ENCODE peak calls at places on chromosomes 16 and 17, in ten cellular contexts. X is activated CD8-positive, alpha-beta memory T cell treated with anti-CD3 and anti-CD28 coated beads for 24 hours; C is GM20000; O is caudate nucleus; R is Right ventricle myocardium superior; K is smooth muscle cell of the brain vasculature; M is KBM-7; E is DMS53; H is activated CD4-positive, alpha-beta T cell treated with anti-CD3 and anti-CD28 coated beads, Interleukin-2, amount 50 U/mL, for 1 hour; U is NCI-H2227 treated with DMSO at 0.1 percent for 48 hours. G is an unnamed sample.

GRCh38 chr16:27993587-27993986 is 69.9 kb downstream of the GSG1L start:
- DNase-seq in X (no peak), C (no peak), O (no peak), R (no peak), K (no peak), M (peak), E (no peak), H (no peak), U (no peak), G (no peak)

GRCh38 chr16:76900285-76901263 is 290.4 kb upstream of the MON1B start:
- DNase-seq in X (no peak), C (no peak), O (no peak), R (no peak), K (no peak), M (no peak), E (no peak), H (no peak), U (no peak), G (no peak)

GRCh38 chr17:48577946-48578615 is at the start of gene HOXB4:
- DNase-seq in X (no peak), C (peak), O (no peak), R (peak), K (no peak), M (peak), E (no peak), H (peak), U (peak), G (peak)

GRCh38 chr17:46266656-46267544 is 28.0 kb upstream of the LRRC37A start:
- DNase-seq in X (peak), C (peak), O (peak), R (peak), K (peak), M (peak), E (peak), H (peak), U (peak), G (peak)

GRCh38 chr16:57235128-57236092 is 9.6 kb upstream of the ARL2BP start:
- DNase-seq in X (no peak), C (no peak), O (no peak), R (no peak), K (peak), M (peak), E (peak), H (no peak), U (no peak), G (peak)

GRCh38 chr17:21263351-21263750 is 10.1 kb upstream of the NATD1 start:
- DNase-seq in X (no peak), C (no peak), O (no peak), R (no peak), K (no peak), M (no peak), E (no peak), H (no peak), U (no peak), G (peak)

GRCh38 chr17:50935201-50936124 is 69.3 kb upstream of the TOB1 start:
- DNase-seq in X (no peak), C (no peak), O (peak), R (peak), K (no peak), M (no peak), E (no peak), H (no peak), U (no peak), G (peak)

GRCh38 chr16:88722784-88723506 is 16.6 kb downstream of the CTU2 start:
- DNase-seq in X (no peak), C (no peak), O (no peak), R (no peak), K (no peak), M (no peak), E (no peak), H (no peak), U (no peak), G (no peak)

GRCh38 chr17:6279659-6280058 is 155.3 kb downstream of the AIPL1 start:
- DNase-seq in X (no peak), C (no peak), O (no peak), R (no peak), K (no peak), M (peak), E (peak), H (no peak), U (no peak), G (no peak)

GRCh38 chr16:54353097-54353496 is 66.5 kb upstream of the IRX3 start:
- DNase-seq in X (no peak), C (no peak), O (no peak), R (no peak), K (no peak), M (no peak), E (no peak), H (no peak), U (no peak), G (no peak)

GRCh38 chr17:41167561-41167960 is 460 bp downstream of the KRTAP4-3 start:
- DNase-seq in X (no peak), C (no peak), O (no peak), R (no peak), K (no peak), M (no peak), E (peak), H (no peak), U (no peak), G (no peak)

GRCh38 chr17:74176546-74177001 is 26.9 kb upstream of the RPL38 start:
- DNase-seq in X (peak), C (peak), O (no peak), R (peak), K (peak), M (peak), E (peak), H (peak), U (peak), G (peak)

GRCh38 chr17:75338335-75338734 is 49.1 kb upstream of the SLC25A19 start:
- DNase-seq in X (no peak), C (no peak), O (no peak), R (no peak), K (no peak), M (peak), E (no peak), H (no peak), U (no peak), G (no peak)

GRCh38 chr16:76607317-76607716 is 330.1 kb downstream of the CNTNAP4 start:
- DNase-seq in X (no peak), C (no peak), O (no peak), R (no peak), K (no peak), M (no peak), E (no peak), H (no peak), U (no peak), G (no peak)

GRCh38 chr17:7083592-7083991 is 3.5 kb upstream of the CLEC10A start:
- DNase-seq in X (no peak), C (no peak), O (no peak), R (no peak), K (no peak), M (no peak), E (no peak), H (no peak), U (no peak), G (peak)

GRCh38 chr17:46995841-46996571 is 17.0 kb upstream of the RPRML start:
- DNase-seq in X (no peak), C (no peak), O (no peak), R (no peak), K (no peak), M (no peak), E (peak), H (no peak), U (no peak), G (peak)

GRCh38 chr17:63611354-63611753 is 10.7 kb downstream of the TACO1 start:
- DNase-seq in X (no peak), C (no peak), O (no peak), R (no peak), K (no peak), M (no peak), E (no peak), H (no peak), U (no peak), G (no peak)

GRCh38 chr16:84013787-84014569 is 28.6 kb downstream of the SLC38A8 start:
- DNase-seq in X (peak), C (peak), O (peak), R (peak), K (no peak), M (peak), E (peak), H (peak), U (no peak), G (peak)

GRCh38 chr16:55672471-55672870 is 16.7 kb downstream of the SLC6A2 start:
- DNase-seq in X (no peak), C (no peak), O (no peak), R (peak), K (no peak), M (no peak), E (no peak), H (no peak), U (no peak), G (no peak)

GRCh38 chr16:80791411-80791810 is 13.0 kb downstream of the CDYL2 start:
- DNase-seq in X (no peak), C (no peak), O (no peak), R (no peak), K (no peak), M (no peak), E (no peak), H (no peak), U (no peak), G (no peak)

GRCh38 chr16:23950898-23951297 is 115.1 kb downstream of the PRKCB start:
- DNase-seq in X (peak), C (no peak), O (no peak), R (no peak), K (no peak), M (no peak), E (no peak), H (no peak), U (no peak), G (no peak)

G was measured in HCEC 1CT.